ENCODE peak calls at places on chromosomes 4 and X, in five cellular contexts. R is kidney epithelial cell, X is nephron progenitor cell, W is OCI-LY7, Y is hepatocyte. N is an unnamed sample.

GRCh38 chr4:184648220-184649025 is 824 bp downstream of the CASP3 start:
- DNase-seq in X (peak), W (peak), R (no peak), Y (peak), N (peak)

GRCh38 chr4:93897559-93897958 is 69.0 kb downstream of the ATOH1 start:
- DNase-seq in X (no peak), Y (peak), W (peak), R (no peak), N (peak)

GRCh38 chrX:128698528-128698927 is 646.3 kb upstream of the ACTRT1 start:
- DNase-seq in X (no peak), W (no peak), R (no peak), Y (no peak), N (no peak)

GRCh38 chrX:74523224-74523623 is 91.2 kb downstream of the RLIM start:
- DNase-seq in X (no peak), Y (no peak), W (no peak), R (no peak), N (no peak)

GRCh38 chr4:121026034-121026433 is 46.3 kb downstream of the NDNF start:
- DNase-seq in Y (no peak), R (no peak), X (no peak), W (no peak), N (no peak)

GRCh38 chr4:108717386-108717785 is 45.5 kb downstream of the ETNPPL start:
- DNase-seq in R (no peak), Y (no peak), W (no peak), X (no peak), N (no peak)

GRCh38 chr4:189840356-189840755 is 100.3 kb upstream of the FRG1 start:
- DNase-seq in X (no peak), R (no peak), Y (no peak), W (no peak), N (no peak)

GRCh38 chr4:43330288-43330687 is 437.8 kb downstream of the GRXCR1 start:
- DNase-seq in R (no peak), X (no peak), Y (no peak), W (no peak), N (no peak)

GRCh38 chr4:163863082-163863481 is 368.6 kb downstream of the TMA16 start:
- DNase-seq in X (no peak), W (no peak), Y (no peak), R (no peak), N (no peak)

GRCh38 chr4:118703118-118703517 is 17.9 kb downstream of the METTL14 start:
- DNase-seq in X (no peak), Y (no peak), R (no peak), W (no peak), N (no peak)

GRCh38 chrX:13103111-13103913 is 58.9 kb upstream of the FAM9C start:
- DNase-seq in R (no peak), W (no peak), X (no peak), Y (no peak), N (no peak)

GRCh38 chrX:39969099-39969825 is 128.5 kb downstream of the BCOR start:
- DNase-seq in Y (no peak), X (peak), R (no peak), W (peak), N (no peak)

GRCh38 chr4:37236165-37236564 is 8.4 kb upstream of the NWD2 start:
- DNase-seq in R (no peak), Y (no peak), W (no peak), X (no peak), N (no peak)

GRCh38 chr4:113467581-113467980 is 294.0 kb downstream of the CAMK2D start:
- DNase-seq in Y (no peak), X (no peak), R (no peak), W (no peak), N (no peak)

GRCh38 chr4:110087116-110087708 is 111.2 kb downstream of the ELOVL6 start:
- DNase-seq in W (no peak), X (no peak), R (peak), Y (peak), N (no peak)

GRCh38 chr4:59024257-59024656 is 1914.1 kb upstream of the IGFBP7 start:
- DNase-seq in Y (no peak), X (no peak), R (no peak), W (no peak), N (no peak)

GRCh38 chrX:77446029-77446585 is 1.1 kb upstream of the FGF16 start:
- DNase-seq in Y (peak), W (no peak), X (peak), R (no peak), N (peak)

GRCh38 chr4:25235401-25235800 is 1.6 kb downstream of the PI4K2B start:
- DNase-seq in W (peak), R (no peak), X (no peak), Y (no peak), N (no peak)

GRCh38 chr4:25234390-25235367 is 846 bp downstream of the PI4K2B start:
- DNase-seq in X (peak), W (peak), R (no peak), Y (peak), N (peak)

GRCh38 chr4:25233194-25233593 is 639 bp upstream of the PI4K2B start:
- DNase-seq in Y (no peak), X (no peak), R (no peak), W (peak), N (no peak)

GRCh38 chr4:25236971-25237370 is 3.1 kb downstream of the PI4K2B start:
- DNase-seq in X (no peak), W (no peak), Y (no peak), R (no peak), N (no peak)

DNA sequence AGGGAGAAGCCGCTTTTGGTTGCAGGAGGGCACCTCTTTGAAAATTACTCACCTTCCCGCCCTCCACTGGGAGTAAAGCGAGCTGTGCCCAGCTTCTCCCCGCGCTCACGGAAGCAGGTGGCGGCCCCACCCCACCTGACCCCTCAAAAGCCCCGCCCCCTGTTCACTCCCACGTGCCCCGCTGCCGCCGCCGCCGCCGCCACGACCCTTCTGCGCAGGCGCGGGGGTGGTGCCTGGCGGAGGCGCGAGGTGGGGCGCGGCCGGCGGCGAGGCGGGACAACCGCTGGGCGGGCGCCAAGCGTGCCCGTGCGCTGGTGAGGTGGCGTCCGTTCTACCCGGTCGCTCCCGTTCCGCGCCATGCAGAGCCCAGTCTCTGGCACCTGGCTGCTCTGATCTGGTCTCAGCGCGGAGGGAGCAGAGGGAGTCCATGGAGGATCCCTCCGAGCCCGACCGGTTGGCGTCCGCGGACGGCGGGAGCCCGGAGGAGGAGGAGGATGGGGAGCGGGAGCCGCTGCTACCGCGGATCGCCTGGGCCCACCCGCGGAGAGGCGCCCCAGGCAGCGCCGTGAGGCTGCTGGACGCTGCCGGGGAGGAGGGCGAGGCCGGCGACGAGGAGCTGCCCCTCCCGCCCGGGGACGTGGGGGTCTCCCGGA is at the start of gene PI4K2B:
- DNase-seq in X (peak), R (peak), W (peak), Y (peak), N (peak)
- TF ChIP-seq CTCF in X (no peak), R (no peak), W (peak), Y (no peak), N (no peak)

DNA sequence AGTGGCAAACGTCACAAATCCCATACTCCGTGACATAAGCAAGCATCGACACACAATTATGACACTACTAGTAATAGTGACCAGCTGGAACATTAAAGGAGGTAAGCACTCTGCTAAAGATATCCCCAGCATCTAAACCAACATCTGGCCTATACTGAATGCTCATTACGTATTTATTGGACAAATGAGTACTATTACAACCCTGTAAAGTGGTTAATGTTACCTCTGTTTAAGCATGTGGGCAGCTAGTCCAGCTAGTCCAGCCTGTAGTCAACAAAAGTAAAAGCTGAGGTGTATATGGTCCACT is 419 bp upstream of the RPGR start:
- DNase-seq in X (no peak), R (no peak), Y (no peak), W (no peak), N (no peak)
- TF ChIP-seq CTCF in X (no peak), R (no peak), Y (no peak), W (peak), N (no peak)

DNA sequence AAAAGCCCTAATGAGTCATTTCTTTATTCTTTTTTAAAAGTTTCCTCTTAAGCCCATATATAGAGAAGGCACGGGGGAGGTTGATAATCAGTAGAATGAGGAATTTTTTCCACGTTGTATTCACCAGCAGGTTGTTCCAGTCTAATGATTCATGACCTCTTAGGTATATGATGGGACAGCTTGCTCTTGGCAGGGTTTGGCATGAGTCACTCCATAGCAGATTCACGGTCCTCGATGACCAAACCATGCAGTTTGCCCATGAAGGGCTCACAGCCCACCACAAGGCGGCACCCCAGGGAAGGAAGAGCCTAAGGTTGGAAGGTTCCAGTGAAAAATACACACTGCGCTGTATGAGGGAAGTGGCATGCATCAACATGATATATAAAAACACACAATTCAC is 623.8 kb upstream of the DIPK2B start:
- DNase-seq in Y (peak), X (no peak), R (peak), W (no peak), N (no peak)
- TF ChIP-seq CTCF in Y (peak), X (no peak), R (peak), W (no peak), N (no peak)

DNA sequence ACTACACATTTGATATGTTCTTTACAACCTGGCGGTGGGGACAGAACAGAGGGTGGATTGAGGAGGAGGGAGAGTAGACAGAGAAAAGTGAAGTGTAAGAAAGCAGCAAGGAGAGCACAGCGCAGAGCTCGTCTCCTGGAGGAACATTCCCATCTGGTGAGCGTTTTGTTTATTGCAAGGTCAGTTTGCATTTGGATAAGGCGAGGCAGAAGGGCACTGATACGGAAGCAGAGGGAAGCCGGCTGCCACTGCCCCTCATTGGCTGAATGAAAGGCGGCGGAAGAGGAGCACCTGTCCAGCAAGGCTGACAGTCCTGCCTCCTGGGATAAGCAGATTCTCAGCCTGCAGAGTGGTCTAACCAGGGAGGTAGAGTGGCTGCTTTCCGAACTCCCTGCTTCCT is 83.2 kb downstream of the GPR143 start:
- DNase-seq in R (no peak), Y (peak), W (no peak), X (no peak), N (no peak)
- TF ChIP-seq CTCF in R (no peak), Y (peak), W (no peak), X (no peak), N (no peak)

GRCh38 chr4:75289843-75290616 is 224.2 kb downstream of the RCHY1 start:
- DNase-seq in W (peak), R (no peak), Y (peak), X (peak), N (peak)

GRCh38 chr4:75287738-75288517 is 226.3 kb downstream of the RCHY1 start:
- DNase-seq in X (no peak), W (no peak), R (no peak), Y (no peak), N (no peak)

DNA sequence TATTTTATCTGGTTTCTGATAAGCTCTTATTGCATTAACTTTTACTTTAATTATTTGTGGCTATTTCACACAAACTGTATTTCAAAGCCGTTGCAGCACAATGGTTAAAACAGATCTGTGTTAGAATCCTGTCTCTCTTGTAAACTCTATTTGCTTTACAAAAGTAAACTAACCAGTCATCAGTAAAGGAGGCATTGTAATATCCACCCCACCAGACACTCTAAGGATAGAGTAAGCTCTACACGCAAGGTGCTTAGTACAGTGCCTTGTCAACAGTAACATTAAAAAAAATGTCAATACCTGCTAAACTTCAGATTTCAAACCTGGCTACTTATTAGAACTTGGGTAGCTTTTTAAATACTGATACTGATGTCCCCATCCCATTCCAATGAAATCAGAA is 228.4 kb downstream of the RCHY1 start:
- DNase-seq in Y (no peak), W (no peak), R (no peak), X (no peak), N (no peak)
- TF ChIP-seq CTCF in Y (no peak), W (no peak), R (no peak), X (no peak), N (no peak)